ENCODE peak calls at places on chromosomes 11 and 22, in nine cellular contexts. One of them, this sample, is unnamed.
A peak's percentile ranks its signal among the peaks of the same experiment; 100 is the strongest.

GRCh38 chr11:28697920-28698827 is 590.0 kb downstream of the METTL15 start:
- DNase-seq in NCI-H1694 treated with DMSO at 0.1 percent for 48 hours: no peak
- DNase-seq in stimulated activated CD8-positive, alpha-beta memory T cell treated with anti-CD3 and anti-CD28 coated beads, Interleukin-4, amount 100 ng/mL, for 1 hour: no peak
- DNase-seq in NCI-H1417: peak; percentile 78
- DNase-seq in ELF-1: peak; percentile 68
- DNase-seq in GOT3: no peak
- DNase-seq in NB4: peak; percentile 53
- DNase-seq in GM13977: no peak
- DNase-seq in Caco-2: peak; percentile 63
- DNase-seq in this sample: no peak

GRCh38 chr11:109680127-109680526 is 258.1 kb downstream of the C11orf87 start:
- DNase-seq in NCI-H1694 treated with DMSO at 0.1 percent for 48 hours: no peak
- DNase-seq in stimulated activated CD8-positive, alpha-beta memory T cell treated with anti-CD3 and anti-CD28 coated beads, Interleukin-4, amount 100 ng/mL, for 1 hour: no peak
- DNase-seq in NCI-H1417: no peak
- DNase-seq in ELF-1: no peak
- DNase-seq in GOT3: no peak
- DNase-seq in NB4: no peak
- DNase-seq in GM13977: no peak
- DNase-seq in Caco-2: no peak
- DNase-seq in this sample: no peak

GRCh38 chr11:102184269-102184987 is 74.2 kb downstream of the YAP1 start:
- DNase-seq in NCI-H1694 treated with DMSO at 0.1 percent for 48 hours: no peak
- DNase-seq in stimulated activated CD8-positive, alpha-beta memory T cell treated with anti-CD3 and anti-CD28 coated beads, Interleukin-4, amount 100 ng/mL, for 1 hour: no peak
- DNase-seq in NCI-H1417: no peak
- DNase-seq in ELF-1: no peak
- DNase-seq in GOT3: no peak
- DNase-seq in NB4: no peak
- DNase-seq in GM13977: no peak
- DNase-seq in Caco-2: no peak
- DNase-seq in this sample: no peak

GRCh38 chr22:38873469-38874411 is 1.7 kb upstream of the CBX6 start:
- DNase-seq in NCI-H1694 treated with DMSO at 0.1 percent for 48 hours: no peak
- DNase-seq in stimulated activated CD8-positive, alpha-beta memory T cell treated with anti-CD3 and anti-CD28 coated beads, Interleukin-4, amount 100 ng/mL, for 1 hour: no peak
- DNase-seq in NCI-H1417: peak; percentile 93
- DNase-seq in ELF-1: peak; percentile 51
- DNase-seq in GOT3: no peak
- DNase-seq in NB4: no peak
- DNase-seq in GM13977: peak; percentile 79
- DNase-seq in Caco-2: no peak
- DNase-seq in this sample: no peak

GRCh38 chr11:47946682-47947575 is 33.4 kb upstream of the PTPRJ start:
- DNase-seq in NCI-H1694 treated with DMSO at 0.1 percent for 48 hours: no peak
- DNase-seq in stimulated activated CD8-positive, alpha-beta memory T cell treated with anti-CD3 and anti-CD28 coated beads, Interleukin-4, amount 100 ng/mL, for 1 hour: no peak
- DNase-seq in NCI-H1417: no peak
- DNase-seq in ELF-1: peak; percentile 70
- DNase-seq in GOT3: peak; percentile 55
- DNase-seq in NB4: peak; percentile 94
- DNase-seq in GM13977: no peak
- DNase-seq in Caco-2: no peak
- DNase-seq in this sample: no peak

GRCh38 chr11:67698247-67698646 is 23.8 kb upstream of the ALDH3B2 start:
- DNase-seq in NCI-H1694 treated with DMSO at 0.1 percent for 48 hours: no peak
- DNase-seq in stimulated activated CD8-positive, alpha-beta memory T cell treated with anti-CD3 and anti-CD28 coated beads, Interleukin-4, amount 100 ng/mL, for 1 hour: no peak
- DNase-seq in NCI-H1417: no peak
- DNase-seq in ELF-1: no peak
- DNase-seq in GOT3: no peak
- DNase-seq in NB4: peak; percentile 61
- DNase-seq in GM13977: no peak
- DNase-seq in Caco-2: peak; percentile 40
- DNase-seq in this sample: no peak

GRCh38 chr11:690738-691633 is 4.0 kb downstream of the DEAF1 start:
- DNase-seq in NCI-H1694 treated with DMSO at 0.1 percent for 48 hours: no peak
- DNase-seq in stimulated activated CD8-positive, alpha-beta memory T cell treated with anti-CD3 and anti-CD28 coated beads, Interleukin-4, amount 100 ng/mL, for 1 hour: no peak
- DNase-seq in NCI-H1417: no peak
- DNase-seq in ELF-1: peak; percentile 51
- DNase-seq in GOT3: no peak
- DNase-seq in NB4: peak; percentile 49
- DNase-seq in GM13977: no peak
- DNase-seq in Caco-2: no peak
- DNase-seq in this sample: no peak

GRCh38 chr11:111183706-111184105 is 61.8 kb upstream of the POU2AF2 start:
- DNase-seq in NCI-H1694 treated with DMSO at 0.1 percent for 48 hours: no peak
- DNase-seq in stimulated activated CD8-positive, alpha-beta memory T cell treated with anti-CD3 and anti-CD28 coated beads, Interleukin-4, amount 100 ng/mL, for 1 hour: no peak
- DNase-seq in NCI-H1417: no peak
- DNase-seq in ELF-1: peak; percentile 8
- DNase-seq in GOT3: no peak
- DNase-seq in NB4: no peak
- DNase-seq in GM13977: no peak
- DNase-seq in Caco-2: no peak
- DNase-seq in this sample: no peak

GRCh38 chr11:5722622-5723021 is 13.6 kb upstream of the OR56B1 start:
- DNase-seq in NCI-H1694 treated with DMSO at 0.1 percent for 48 hours: no peak
- DNase-seq in stimulated activated CD8-positive, alpha-beta memory T cell treated with anti-CD3 and anti-CD28 coated beads, Interleukin-4, amount 100 ng/mL, for 1 hour: no peak
- DNase-seq in NCI-H1417: no peak
- DNase-seq in ELF-1: no peak
- DNase-seq in GOT3: no peak
- DNase-seq in NB4: no peak
- DNase-seq in GM13977: no peak
- DNase-seq in Caco-2: no peak
- DNase-seq in this sample: no peak

GRCh38 chr11:79822771-79823170 is 381.9 kb upstream of the TENM4 start:
- DNase-seq in NCI-H1694 treated with DMSO at 0.1 percent for 48 hours: no peak
- DNase-seq in stimulated activated CD8-positive, alpha-beta memory T cell treated with anti-CD3 and anti-CD28 coated beads, Interleukin-4, amount 100 ng/mL, for 1 hour: no peak
- DNase-seq in NCI-H1417: no peak
- DNase-seq in ELF-1: no peak
- DNase-seq in GOT3: no peak
- DNase-seq in NB4: no peak
- DNase-seq in GM13977: no peak
- DNase-seq in Caco-2: no peak
- DNase-seq in this sample: no peak

GRCh38 chr22:43191831-43192230 is 4.9 kb upstream of the TTLL12 start:
- DNase-seq in NCI-H1694 treated with DMSO at 0.1 percent for 48 hours: no peak
- DNase-seq in stimulated activated CD8-positive, alpha-beta memory T cell treated with anti-CD3 and anti-CD28 coated beads, Interleukin-4, amount 100 ng/mL, for 1 hour: no peak
- DNase-seq in NCI-H1417: no peak
- DNase-seq in ELF-1: no peak
- DNase-seq in GOT3: no peak
- DNase-seq in NB4: no peak
- DNase-seq in GM13977: no peak
- DNase-seq in Caco-2: no peak
- DNase-seq in this sample: no peak

GRCh38 chr11:117814204-117814765 is 10.3 kb downstream of the FXYD2 start:
- DNase-seq in NCI-H1694 treated with DMSO at 0.1 percent for 48 hours: no peak
- DNase-seq in stimulated activated CD8-positive, alpha-beta memory T cell treated with anti-CD3 and anti-CD28 coated beads, Interleukin-4, amount 100 ng/mL, for 1 hour: no peak
- DNase-seq in NCI-H1417: no peak
- DNase-seq in ELF-1: no peak
- DNase-seq in GOT3: no peak
- DNase-seq in NB4: no peak
- DNase-seq in GM13977: no peak
- DNase-seq in Caco-2: no peak
- DNase-seq in this sample: no peak

GRCh38 chr11:93939084-93939780 is 81.9 kb upstream of the HEPHL1 start:
- DNase-seq in NCI-H1694 treated with DMSO at 0.1 percent for 48 hours: no peak
- DNase-seq in stimulated activated CD8-positive, alpha-beta memory T cell treated with anti-CD3 and anti-CD28 coated beads, Interleukin-4, amount 100 ng/mL, for 1 hour: no peak
- DNase-seq in NCI-H1417: no peak
- DNase-seq in ELF-1: no peak
- DNase-seq in GOT3: no peak
- DNase-seq in NB4: no peak
- DNase-seq in GM13977: no peak
- DNase-seq in Caco-2: no peak
- DNase-seq in this sample: no peak

GRCh38 chr22:20106205-20106848 is 9.6 kb upstream of the RANBP1 start:
- DNase-seq in NCI-H1694 treated with DMSO at 0.1 percent for 48 hours: no peak
- DNase-seq in stimulated activated CD8-positive, alpha-beta memory T cell treated with anti-CD3 and anti-CD28 coated beads, Interleukin-4, amount 100 ng/mL, for 1 hour: no peak
- DNase-seq in NCI-H1417: no peak
- DNase-seq in ELF-1: no peak
- DNase-seq in GOT3: no peak
- DNase-seq in NB4: no peak
- DNase-seq in GM13977: no peak
- DNase-seq in Caco-2: no peak
- DNase-seq in this sample: peak; percentile 87

GRCh38 chr22:24751518-24751917 is 23.0 kb downstream of the PIWIL3 start:
- DNase-seq in NCI-H1694 treated with DMSO at 0.1 percent for 48 hours: no peak
- DNase-seq in stimulated activated CD8-positive, alpha-beta memory T cell treated with anti-CD3 and anti-CD28 coated beads, Interleukin-4, amount 100 ng/mL, for 1 hour: no peak
- DNase-seq in NCI-H1417: no peak
- DNase-seq in ELF-1: no peak
- DNase-seq in GOT3: no peak
- DNase-seq in NB4: peak; percentile 75
- DNase-seq in GM13977: no peak
- DNase-seq in Caco-2: no peak
- DNase-seq in this sample: no peak

GRCh38 chr22:42930810-42931420 is 73.8 kb upstream of the ARFGAP3 start:
- DNase-seq in NCI-H1694 treated with DMSO at 0.1 percent for 48 hours: no peak
- DNase-seq in stimulated activated CD8-positive, alpha-beta memory T cell treated with anti-CD3 and anti-CD28 coated beads, Interleukin-4, amount 100 ng/mL, for 1 hour: no peak
- DNase-seq in NCI-H1417: no peak
- DNase-seq in ELF-1: peak; percentile 29
- DNase-seq in GOT3: no peak
- DNase-seq in NB4: peak; percentile 25
- DNase-seq in GM13977: no peak
- DNase-seq in Caco-2: no peak
- DNase-seq in this sample: no peak

GRCh38 chr11:132064987-132065620 is 694.7 kb downstream of the NTM start:
- DNase-seq in NCI-H1694 treated with DMSO at 0.1 percent for 48 hours: no peak
- DNase-seq in stimulated activated CD8-positive, alpha-beta memory T cell treated with anti-CD3 and anti-CD28 coated beads, Interleukin-4, amount 100 ng/mL, for 1 hour: no peak
- DNase-seq in NCI-H1417: no peak
- DNase-seq in ELF-1: no peak
- DNase-seq in GOT3: no peak
- DNase-seq in NB4: no peak
- DNase-seq in GM13977: no peak
- DNase-seq in Caco-2: no peak
- DNase-seq in this sample: no peak

GRCh38 chr22:39348909-39349505 is 784 bp upstream of the SYNGR1 start:
- DNase-seq in NCI-H1694 treated with DMSO at 0.1 percent for 48 hours: peak; percentile 68
- DNase-seq in stimulated activated CD8-positive, alpha-beta memory T cell treated with anti-CD3 and anti-CD28 coated beads, Interleukin-4, amount 100 ng/mL, for 1 hour: no peak
- DNase-seq in NCI-H1417: no peak
- DNase-seq in ELF-1: no peak
- DNase-seq in GOT3: no peak
- DNase-seq in NB4: peak; percentile 82
- DNase-seq in GM13977: peak; percentile 28
- DNase-seq in Caco-2: no peak
- DNase-seq in this sample: no peak

GRCh38 chr22:19291218-19291579 is 320 bp downstream of the CLTCL1 start:
- DNase-seq in NCI-H1694 treated with DMSO at 0.1 percent for 48 hours: no peak
- DNase-seq in stimulated activated CD8-positive, alpha-beta memory T cell treated with anti-CD3 and anti-CD28 coated beads, Interleukin-4, amount 100 ng/mL, for 1 hour: no peak
- DNase-seq in NCI-H1417: peak; percentile 55
- DNase-seq in ELF-1: no peak
- DNase-seq in GOT3: no peak
- DNase-seq in NB4: peak; percentile 62
- DNase-seq in GM13977: peak; percentile 41
- DNase-seq in Caco-2: peak; percentile 41
- DNase-seq in this sample: no peak

GRCh38 chr22:42188808-42189447 is 58.3 kb upstream of the CYP2D6 start:
- DNase-seq in NCI-H1694 treated with DMSO at 0.1 percent for 48 hours: no peak
- DNase-seq in stimulated activated CD8-positive, alpha-beta memory T cell treated with anti-CD3 and anti-CD28 coated beads, Interleukin-4, amount 100 ng/mL, for 1 hour: no peak
- DNase-seq in NCI-H1417: no peak
- DNase-seq in ELF-1: no peak
- DNase-seq in GOT3: no peak
- DNase-seq in NB4: peak; percentile 59
- DNase-seq in GM13977: no peak
- DNase-seq in Caco-2: no peak
- DNase-seq in this sample: no peak

GRCh38 chr11:18844753-18845367 is 53.3 kb upstream of the PTPN5 start:
- DNase-seq in NCI-H1694 treated with DMSO at 0.1 percent for 48 hours: peak; percentile 19
- DNase-seq in stimulated activated CD8-positive, alpha-beta memory T cell treated with anti-CD3 and anti-CD28 coated beads, Interleukin-4, amount 100 ng/mL, for 1 hour: no peak
- DNase-seq in NCI-H1417: peak; percentile 51
- DNase-seq in ELF-1: no peak
- DNase-seq in GOT3: no peak
- DNase-seq in NB4: peak; percentile 42
- DNase-seq in GM13977: peak; percentile 24
- DNase-seq in Caco-2: no peak
- DNase-seq in this sample: no peak

GRCh38 chr22:40218723-40219294 is 41.1 kb downstream of the TNRC6B start:
- DNase-seq in NCI-H1694 treated with DMSO at 0.1 percent for 48 hours: no peak
- DNase-seq in stimulated activated CD8-positive, alpha-beta memory T cell treated with anti-CD3 and anti-CD28 coated beads, Interleukin-4, amount 100 ng/mL, for 1 hour: no peak
- DNase-seq in NCI-H1417: no peak
- DNase-seq in ELF-1: no peak
- DNase-seq in GOT3: no peak
- DNase-seq in NB4: no peak
- DNase-seq in GM13977: no peak
- DNase-seq in Caco-2: no peak
- DNase-seq in this sample: no peak

GRCh38 chr11:123086315-123086714 is 24.4 kb upstream of the HSPA8 start:
- DNase-seq in NCI-H1694 treated with DMSO at 0.1 percent for 48 hours: peak; percentile 62
- DNase-seq in stimulated activated CD8-positive, alpha-beta memory T cell treated with anti-CD3 and anti-CD28 coated beads, Interleukin-4, amount 100 ng/mL, for 1 hour: no peak
- DNase-seq in NCI-H1417: no peak
- DNase-seq in ELF-1: no peak
- DNase-seq in GOT3: no peak
- DNase-seq in NB4: no peak
- DNase-seq in GM13977: no peak
- DNase-seq in Caco-2: peak; percentile 37
- DNase-seq in this sample: peak; percentile 68

GRCh38 chr11:624705-625635 is at the start of gene CDHR5:
- DNase-seq in NCI-H1694 treated with DMSO at 0.1 percent for 48 hours: no peak
- DNase-seq in stimulated activated CD8-positive, alpha-beta memory T cell treated with anti-CD3 and anti-CD28 coated beads, Interleukin-4, amount 100 ng/mL, for 1 hour: no peak
- DNase-seq in NCI-H1417: no peak
- DNase-seq in ELF-1: peak; percentile 1
- DNase-seq in GOT3: no peak
- DNase-seq in NB4: no peak
- DNase-seq in GM13977: no peak
- DNase-seq in Caco-2: peak; percentile 89
- DNase-seq in this sample: no peak

GRCh38 chr11:9529333-9529648 is 44.2 kb upstream of the WEE1 start:
- DNase-seq in NCI-H1694 treated with DMSO at 0.1 percent for 48 hours: peak; percentile 21
- DNase-seq in stimulated activated CD8-positive, alpha-beta memory T cell treated with anti-CD3 and anti-CD28 coated beads, Interleukin-4, amount 100 ng/mL, for 1 hour: no peak
- DNase-seq in NCI-H1417: no peak
- DNase-seq in ELF-1: peak; percentile 74
- DNase-seq in GOT3: no peak
- DNase-seq in NB4: no peak
- DNase-seq in GM13977: no peak
- DNase-seq in Caco-2: no peak
- DNase-seq in this sample: no peak

GRCh38 chr11:16787035-16787744 is 48.7 kb downstream of the C11orf58 start:
- DNase-seq in NCI-H1694 treated with DMSO at 0.1 percent for 48 hours: no peak
- DNase-seq in stimulated activated CD8-positive, alpha-beta memory T cell treated with anti-CD3 and anti-CD28 coated beads, Interleukin-4, amount 100 ng/mL, for 1 hour: no peak
- DNase-seq in NCI-H1417: no peak
- DNase-seq in ELF-1: no peak
- DNase-seq in GOT3: no peak
- DNase-seq in NB4: no peak
- DNase-seq in GM13977: no peak
- DNase-seq in Caco-2: no peak
- DNase-seq in this sample: no peak

GRCh38 chr11:70252844-70253243 is 17.6 kb upstream of the PPFIA1 start:
- DNase-seq in NCI-H1694 treated with DMSO at 0.1 percent for 48 hours: no peak
- DNase-seq in stimulated activated CD8-positive, alpha-beta memory T cell treated with anti-CD3 and anti-CD28 coated beads, Interleukin-4, amount 100 ng/mL, for 1 hour: no peak
- DNase-seq in NCI-H1417: no peak
- DNase-seq in ELF-1: no peak
- DNase-seq in GOT3: no peak
- DNase-seq in NB4: no peak
- DNase-seq in GM13977: no peak
- DNase-seq in Caco-2: no peak
- DNase-seq in this sample: no peak

GRCh38 chr22:31332886-31333285 is 13.3 kb downstream of the PATZ1 start:
- DNase-seq in NCI-H1694 treated with DMSO at 0.1 percent for 48 hours: no peak
- DNase-seq in stimulated activated CD8-positive, alpha-beta memory T cell treated with anti-CD3 and anti-CD28 coated beads, Interleukin-4, amount 100 ng/mL, for 1 hour: no peak
- DNase-seq in NCI-H1417: no peak
- DNase-seq in ELF-1: no peak
- DNase-seq in GOT3: no peak
- DNase-seq in NB4: no peak
- DNase-seq in GM13977: no peak
- DNase-seq in Caco-2: no peak
- DNase-seq in this sample: no peak

GRCh38 chr11:68028802-68029475 is 1.5 kb upstream of the NDUFS8 start:
- DNase-seq in NCI-H1694 treated with DMSO at 0.1 percent for 48 hours: no peak
- DNase-seq in stimulated activated CD8-positive, alpha-beta memory T cell treated with anti-CD3 and anti-CD28 coated beads, Interleukin-4, amount 100 ng/mL, for 1 hour: no peak
- DNase-seq in NCI-H1417: no peak
- DNase-seq in ELF-1: no peak
- DNase-seq in GOT3: no peak
- DNase-seq in NB4: peak; percentile 73
- DNase-seq in GM13977: no peak
- DNase-seq in Caco-2: no peak
- DNase-seq in this sample: no peak

GRCh38 chr22:36323182-36323854 is 64.4 kb downstream of the MYH9 start:
- DNase-seq in NCI-H1694 treated with DMSO at 0.1 percent for 48 hours: no peak
- DNase-seq in stimulated activated CD8-positive, alpha-beta memory T cell treated with anti-CD3 and anti-CD28 coated beads, Interleukin-4, amount 100 ng/mL, for 1 hour: no peak
- DNase-seq in NCI-H1417: no peak
- DNase-seq in ELF-1: no peak
- DNase-seq in GOT3: no peak
- DNase-seq in NB4: no peak
- DNase-seq in GM13977: no peak
- DNase-seq in Caco-2: no peak
- DNase-seq in this sample: no peak

This sample was measured in NCI-H524 treated with DMSO at 0.1 percent for 48 hours.